ENCODE peak calls at places on chromosomes 16 and 17, in ten cellular contexts. E is non-pigmented ciliary epithelial cell, I is hippocampal formation, Q is left ventricle myocardium inferior, C is AG10803, O is NCI-H345, P is tibial artery, U is endothelial cell, K is iPS DF 19.7, D is Daoy. W is an unnamed sample.

GRCh38 chr17:7443499-7444485 is 1.1 kb upstream of the CHRNB1 start:
- DNase-seq in P (no peak), O (no peak), U (no peak), C (peak), D (peak), K (no peak), I (no peak), E (no peak), Q (no peak), W (no peak)

GRCh38 chr16:58049697-58050185 is 24.2 kb downstream of the MMP15 start:
- DNase-seq in O (no peak), C (no peak), D (no peak), U (no peak), K (no peak), E (no peak), P (no peak), I (no peak), Q (no peak), W (no peak)

GRCh38 chr16:29999605-30000004 is 3.6 kb downstream of the INO80E start:
- DNase-seq in P (no peak), U (no peak), E (no peak), Q (no peak), I (no peak), O (no peak), K (no peak), C (no peak), D (no peak), W (no peak)

GRCh38 chr16:10835281-10835931 is 16.8 kb upstream of the TVP23A start:
- DNase-seq in D (no peak), O (no peak), P (peak), K (no peak), I (no peak), C (no peak), Q (no peak), E (no peak), U (no peak), W (no peak)

GRCh38 chr16:23024044-23024443 is 125.2 kb downstream of the USP31 start:
- DNase-seq in K (no peak), O (peak), U (no peak), I (no peak), P (no peak), E (no peak), C (no peak), D (no peak), Q (no peak), W (no peak)

GRCh38 chr17:42050360-42051012 is at the start of gene C17orf113:
- DNase-seq in D (peak), E (no peak), O (peak), U (peak), K (no peak), C (peak), Q (peak), I (peak), P (no peak), W (no peak)

GRCh38 chr17:1713878-1714487 is 3.8 kb upstream of the TLCD2 start:
- DNase-seq in Q (no peak), E (no peak), C (peak), P (peak), I (no peak), O (no peak), D (peak), K (no peak), U (peak), W (no peak)

GRCh38 chr16:2702871-2703745 is 16.9 kb downstream of the PRSS27 start:
- DNase-seq in Q (peak), K (no peak), I (no peak), D (no peak), U (no peak), P (no peak), C (no peak), E (no peak), O (no peak), W (no peak)

GRCh38 chr16:477287-477686 is 50.2 kb upstream of the CAPN15 start:
- DNase-seq in Q (peak), E (no peak), D (no peak), I (no peak), P (no peak), O (no peak), K (no peak), C (no peak), U (peak), W (no peak)

GRCh38 chr16:84088695-84089395 is 27.9 kb downstream of the MBTPS1 start:
- DNase-seq in P (no peak), I (no peak), Q (peak), O (no peak), C (peak), K (no peak), U (no peak), D (no peak), E (no peak), W (no peak)

W was measured in iPS DF 6.9.